ENCODE peak calls at places on chromosomes 16 and 17, in seven cellular contexts. T is GM12892, Q is H1, O is SK-N-SH, G is HepG2, U is GM12878, B is K562. H is an unnamed sample.

GRCh38 chr16:84175351-84176081 is 11.3 kb downstream of the TAF1C start:
- DNase-seq in T (no peak), Q (peak; percentile 90), O (peak; percentile 91), G (peak; percentile 65), U (peak; percentile 19), B (peak; percentile 80), H (no peak)

GRCh38 chr16:4345439-4346204 is 5.5 kb downstream of the PAM16 start:
- DNase-seq in T (no peak), Q (no peak), O (no peak), G (peak; percentile 94), U (no peak), B (no peak), H (no peak)

GRCh38 chr16:75044800-75045361 is 46.1 kb downstream of the ZNRF1 start:
- DNase-seq in T (no peak), Q (no peak), O (no peak), G (no peak), U (no peak), B (no peak), H (no peak)

GRCh38 chr17:60416368-60416925 is 5.8 kb upstream of the CHCT1 start:
- DNase-seq in T (no peak), Q (no peak), O (no peak), G (no peak), U (no peak), B (no peak), H (no peak)

GRCh38 chr16:23907903-23908302 is 72.1 kb downstream of the PRKCB start:
- DNase-seq in T (no peak), Q (no peak), O (no peak), G (no peak), U (no peak), B (no peak), H (no peak)

GRCh38 chr16:50326835-50327465 is 41.8 kb downstream of the BRD7 start:
- DNase-seq in T (peak; percentile 14), Q (peak; percentile 58), O (no peak), G (no peak), U (peak; percentile 25), B (peak; percentile 41), H (no peak)

GRCh38 chr16:77540656-77541055 is 105.8 kb upstream of the ADAMTS18 start:
- DNase-seq in T (no peak), Q (no peak), O (no peak), G (no peak), U (no peak), B (no peak), H (no peak)

GRCh38 chr16:81004646-81005353 is 1.9 kb downstream of the CMC2 start:
- DNase-seq in T (no peak), Q (no peak), O (peak; percentile 21), G (peak; percentile 65), U (no peak), B (peak; percentile 36), H (no peak)

GRCh38 chr17:76556759-76557367 is 17.0 kb downstream of the PRCD start:
- DNase-seq in T (no peak), Q (no peak), O (no peak), G (peak; percentile 53), U (no peak), B (no peak), H (no peak)

GRCh38 chr16:80682435-80683070 is 121.8 kb downstream of the CDYL2 start:
- DNase-seq in T (no peak), Q (no peak), O (no peak), G (no peak), U (no peak), B (no peak), H (no peak)

GRCh38 chr17:31573047-31573446 is 181.6 kb downstream of the RAB11FIP4 start:
- DNase-seq in T (no peak), Q (no peak), O (no peak), G (no peak), U (no peak), B (no peak), H (no peak)

DNA sequence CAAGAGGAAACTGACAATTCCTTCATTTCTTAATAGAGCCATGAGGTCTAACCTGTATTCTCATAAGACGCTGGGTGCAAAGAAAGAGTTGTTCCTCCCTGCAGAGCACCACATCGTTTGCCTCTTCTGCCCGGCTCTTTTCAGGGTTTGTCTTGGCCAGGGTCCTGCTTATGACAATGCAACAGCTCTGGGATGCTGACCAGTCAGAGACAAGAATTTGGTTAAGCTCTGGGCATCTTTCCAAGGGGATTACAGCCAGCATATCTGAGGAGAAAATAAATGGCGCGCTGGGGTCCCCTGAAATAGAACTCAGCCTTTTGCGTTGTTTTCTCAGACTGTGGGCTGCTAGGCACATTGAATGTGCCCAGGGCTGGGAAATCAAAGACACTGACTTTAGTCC is 128.6 kb downstream of the SHISA6 start:
- DNase-seq in T (no peak), Q (no peak), O (no peak), G (no peak), U (no peak), B (no peak), H (no peak)
- TF ChIP-seq POLR2AphosphoS5 in T (no peak), Q (no peak), O (no peak), G (no peak), U (no peak), B (no peak), H (no peak)

DNA sequence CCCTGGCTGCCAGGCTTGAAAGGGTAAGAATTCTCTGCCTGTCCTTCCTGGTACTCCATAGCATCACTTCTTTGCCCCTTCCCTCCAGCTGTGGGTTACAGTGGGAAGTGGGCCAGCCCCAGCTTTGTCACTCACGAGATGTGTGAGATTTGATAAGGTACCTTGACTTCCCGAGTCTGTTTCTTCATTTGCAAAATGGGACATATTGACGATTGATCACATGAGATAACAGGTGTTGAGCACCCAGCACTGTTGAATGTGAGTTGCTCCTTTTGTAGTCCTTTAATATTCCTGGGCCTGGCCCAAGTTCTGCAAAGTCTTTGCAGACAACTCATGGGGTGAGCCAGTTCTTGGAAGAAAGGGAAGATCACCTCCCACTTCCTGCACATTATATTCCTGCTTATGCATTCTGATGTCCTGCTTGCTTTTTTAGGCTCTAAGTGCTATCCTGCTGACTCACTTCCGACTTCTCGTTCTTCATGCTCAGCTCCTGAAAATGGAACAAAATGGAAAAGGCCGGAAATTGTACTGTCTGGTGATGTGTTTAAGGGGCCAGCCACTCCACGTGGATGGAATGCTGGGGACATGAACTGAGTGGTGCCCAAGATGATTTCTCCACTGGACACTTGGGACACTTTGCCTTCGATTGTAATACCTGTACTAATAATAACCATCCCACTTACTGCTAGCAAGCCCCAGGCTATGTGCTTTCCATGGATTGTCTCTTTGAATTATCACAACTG is 8.3 kb upstream of the NLK start:
- DNase-seq in T (no peak), Q (no peak), O (no peak), G (no peak), U (no peak), B (peak; percentile 74), H (no peak)
- TF ChIP-seq TAF1 in T (no peak), Q (no peak), O (no peak), G (no peak), U (no peak), B (peak; percentile 47), H (no peak)

GRCh38 chr17:14840616-14841231 is 424.4 kb downstream of the PMP22 start:
- DNase-seq in T (no peak), Q (no peak), O (no peak), G (no peak), U (no peak), B (no peak), H (no peak)
- TF ChIP-seq POLR2AphosphoS5 in T (no peak), Q (no peak), O (no peak), G (no peak), U (no peak), B (no peak), H (no peak)

GRCh38 chr17:17836818-17837379 is at the start of gene SREBF1:
- DNase-seq in T (peak; percentile 80), Q (peak; percentile 84), O (peak; percentile 87), G (peak; percentile 37), U (no peak), B (peak; percentile 86), H (peak; percentile 72)
- TF ChIP-seq TAF1 in T (no peak), Q (peak; percentile 32), O (no peak), G (no peak), U (no peak), B (peak; percentile 65), H (no peak)

GRCh38 chr17:7932483-7932891 is 481 bp downstream of the CNTROB start:
- DNase-seq in T (no peak), Q (peak; percentile 58), O (peak; percentile 60), G (peak; percentile 12), U (no peak), B (peak; percentile 47), H (no peak)

GRCh38 chr17:7930841-7931631 is 710 bp downstream of the TRAPPC1 start:
- DNase-seq in T (no peak), Q (no peak), O (no peak), G (no peak), U (no peak), B (no peak), H (no peak)

GRCh38 chr17:7932949-7933348 is 943 bp downstream of the CNTROB start:
- DNase-seq in T (peak; percentile 52), Q (peak; percentile 46), O (no peak), G (peak; percentile 21), U (no peak), B (peak; percentile 82), H (no peak)

GRCh38 chr17:7929158-7930029 is at the start of gene KCNAB3:
- DNase-seq in T (no peak), Q (peak; percentile 83), O (peak; percentile 92), G (no peak), U (no peak), B (peak; percentile 22), H (no peak)

GRCh38 chr17:7931709-7932482 is at the start of the genes CNTROB and TRAPPC1:
- DNase-seq in T (peak; percentile 99), Q (peak; percentile 98), O (peak; percentile 98), G (peak; percentile 97), U (peak; percentile 98), B (peak; percentile 97), H (peak; percentile 100)
- TF ChIP-seq POLR2AphosphoS5 in T (peak; percentile 80), Q (no peak), O (peak; percentile 65), G (peak; percentile 80), U (peak; percentile 75), B (peak; percentile 51), H (no peak)

DNA sequence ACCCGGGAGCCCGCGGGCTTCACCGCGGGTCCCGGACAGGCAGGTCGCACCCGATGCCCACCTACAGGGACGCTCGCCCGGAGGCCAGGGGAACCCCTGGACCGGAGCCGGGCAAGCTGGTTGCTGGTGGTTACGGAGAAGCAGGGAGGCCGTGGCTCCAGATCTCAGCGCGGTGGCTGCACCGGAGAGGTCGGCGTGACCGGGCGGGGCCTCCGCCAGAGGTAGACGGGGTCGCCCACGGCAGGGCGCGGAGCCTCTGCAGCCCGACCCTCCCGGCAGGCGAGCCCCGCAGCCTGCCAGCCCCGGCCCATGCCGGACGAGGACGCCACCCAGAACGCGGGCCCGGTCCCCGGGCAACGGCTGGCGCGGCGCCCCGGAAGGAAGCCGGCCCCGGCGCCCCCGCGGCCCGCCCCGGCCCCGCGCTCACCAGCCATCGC is 341 bp downstream of the PCYT2 start:
- DNase-seq in T (no peak), Q (no peak), O (no peak), G (no peak), U (no peak), B (peak; percentile 45), H (no peak)
- TF ChIP-seq TAF1 in T (no peak), Q (no peak), O (no peak), G (peak; percentile 46), U (no peak), B (no peak), H (no peak)

H was measured in GM12891.